ENCODE peak calls at places on chromosome 9, in seven cellular contexts. B is HCT116, K is H1, M is GM12878, Q is HepG2, R is K562, S is SK-N-SH. I is an unnamed sample.

GRCh38 chr9:91522496-91522895 is 98.9 kb upstream of the NFIL3 start:
- DNase-seq in B (no peak), K (no peak), M (no peak), Q (no peak), R (no peak), S (no peak), I (no peak)

GRCh38 chr9:4327504-4328191 is 27.8 kb upstream of the GLIS3 start:
- DNase-seq in B (no peak), K (no peak), M (no peak), Q (no peak), R (no peak), S (no peak), I (no peak)

GRCh38 chr9:136116360-136117098 is 2.1 kb downstream of the TMEM250 start:
- DNase-seq in B (no peak), K (no peak), M (no peak), Q (no peak), R (no peak), S (no peak), I (no peak)

GRCh38 chr9:109161471-109161870 is 5.6 kb downstream of the FRRS1L start:
- DNase-seq in B (no peak), K (no peak), M (no peak), Q (no peak), R (no peak), S (no peak), I (no peak)

GRCh38 chr9:79763861-79764260 is 192.1 kb downstream of the TLE4 start:
- DNase-seq in B (no peak), K (no peak), M (no peak), Q (no peak), R (no peak), S (no peak), I (no peak)

GRCh38 chr9:124079176-124079925 is 67.8 kb downstream of the LHX2 start:
- DNase-seq in B (no peak), K (peak), M (no peak), Q (peak), R (no peak), S (no peak), I (peak)

GRCh38 chr9:126650830-126651341 is 37.2 kb downstream of the LMX1B start:
- DNase-seq in B (no peak), K (no peak), M (no peak), Q (no peak), R (no peak), S (no peak), I (no peak)

GRCh38 chr9:99113418-99114048 is 8.6 kb downstream of the TGFBR1 start:
- DNase-seq in B (no peak), K (no peak), M (no peak), Q (no peak), R (no peak), S (no peak), I (no peak)

GRCh38 chr9:128690684-128691034 is 1.6 kb downstream of the SET start:
- DNase-seq in B (no peak), K (no peak), M (no peak), Q (no peak), R (no peak), S (no peak), I (no peak)

GRCh38 chr9:37429441-37430285 is 7.2 kb downstream of the GRHPR start:
- DNase-seq in B (no peak), K (no peak), M (no peak), Q (no peak), R (no peak), S (no peak), I (no peak)

GRCh38 chr9:137084526-137084925 is 2.3 kb upstream of the MAN1B1 start:
- DNase-seq in B (no peak), K (no peak), M (no peak), Q (no peak), R (no peak), S (no peak), I (no peak)

GRCh38 chr9:136431782-136432350 is 7.8 kb downstream of the INPP5E start:
- DNase-seq in B (no peak), K (no peak), M (no peak), Q (no peak), R (no peak), S (no peak), I (no peak)

GRCh38 chr9:21555911-21556310 is 73.8 kb upstream of the IFNE start:
- DNase-seq in B (no peak), K (no peak), M (no peak), Q (no peak), R (no peak), S (no peak), I (no peak)

GRCh38 chr9:118529210-118529609 is 825.0 kb downstream of the TLR4 start:
- DNase-seq in B (no peak), K (no peak), M (no peak), Q (no peak), R (no peak), S (no peak), I (no peak)

GRCh38 chr9:114938687-114939575 is 8.5 kb upstream of the TNFSF8 start:
- DNase-seq in B (no peak), K (no peak), M (no peak), Q (no peak), R (no peak), S (no peak), I (no peak)

GRCh38 chr9:137088121-137088520 is 1.3 kb downstream of the MAN1B1 start:
- DNase-seq in B (no peak), K (no peak), M (no peak), Q (no peak), R (no peak), S (no peak), I (no peak)

GRCh38 chr9:115213777-115214428 is 95.9 kb upstream of the TNC start:
- DNase-seq in B (no peak), K (no peak), M (no peak), Q (no peak), R (no peak), S (peak), I (peak)

GRCh38 chr9:76322810-76323209 is 71.4 kb downstream of the RFK start:
- DNase-seq in B (no peak), K (no peak), M (no peak), Q (no peak), R (no peak), S (no peak), I (no peak)

GRCh38 chr9:114046876-114047275 is 31.2 kb downstream of the AMBP start:
- DNase-seq in B (no peak), K (no peak), M (no peak), Q (no peak), R (no peak), S (no peak), I (no peak)

GRCh38 chr9:37026085-37026935 is 7.8 kb downstream of the PAX5 start:
- DNase-seq in B (no peak), K (no peak), M (no peak), Q (no peak), R (no peak), S (peak), I (peak)

GRCh38 chr9:136850866-136851775 is 1.0 kb upstream of the MAMDC4 start:
- DNase-seq in B (no peak), K (no peak), M (no peak), Q (no peak), R (no peak), S (no peak), I (no peak)

GRCh38 chr9:26669641-26670040 is 223.0 kb downstream of the CAAP1 start:
- DNase-seq in B (no peak), K (no peak), M (no peak), Q (no peak), R (no peak), S (no peak), I (no peak)

GRCh38 chr9:20462410-20462809 is 159.9 kb downstream of the MLLT3 start:
- DNase-seq in B (no peak), K (no peak), M (no peak), Q (no peak), R (no peak), S (no peak), I (no peak)

DNA sequence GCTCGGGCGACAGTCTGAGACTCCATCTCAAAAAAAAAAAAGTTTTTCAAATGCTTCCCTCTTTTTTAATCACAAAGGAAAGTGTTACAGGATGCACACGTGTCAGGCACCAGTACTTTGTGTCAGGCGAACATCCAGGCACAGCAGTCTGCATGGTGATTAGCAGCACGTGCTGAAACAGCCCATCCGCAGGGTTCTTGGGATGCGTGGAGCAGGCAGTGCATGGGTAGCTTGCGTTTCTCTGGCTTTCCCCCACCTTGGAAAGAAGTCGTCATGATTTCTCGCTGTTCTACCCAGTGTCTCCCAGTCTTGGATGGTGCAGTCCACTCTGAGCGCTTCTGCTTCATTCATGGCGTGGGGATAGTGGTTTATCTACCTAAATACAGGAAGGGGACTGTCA is 35.4 kb downstream of the GPR107 start:
- DNase-seq in B (no peak), K (no peak), M (no peak), Q (no peak), R (no peak), S (no peak), I (no peak)
- TF ChIP-seq JUND in B (no peak), K (no peak), M (no peak), Q (no peak), R (no peak), S (no peak), I (no peak)

GRCh38 chr9:121753802-121754654 is 102.6 kb downstream of the DAB2IP start:
- DNase-seq in B (no peak), K (no peak), M (no peak), Q (no peak), R (no peak), S (no peak), I (no peak)
- TF ChIP-seq JUND in B (no peak), K (no peak), M (no peak), Q (no peak), R (no peak), S (no peak), I (no peak)

GRCh38 chr9:111945216-111945615 is 48.6 kb downstream of the UGCG start:
- DNase-seq in B (no peak), K (no peak), M (peak), Q (no peak), R (no peak), S (no peak), I (no peak)
- TF ChIP-seq JUND in B (no peak), K (no peak), M (no peak), Q (no peak), R (no peak), S (no peak), I (no peak)

DNA sequence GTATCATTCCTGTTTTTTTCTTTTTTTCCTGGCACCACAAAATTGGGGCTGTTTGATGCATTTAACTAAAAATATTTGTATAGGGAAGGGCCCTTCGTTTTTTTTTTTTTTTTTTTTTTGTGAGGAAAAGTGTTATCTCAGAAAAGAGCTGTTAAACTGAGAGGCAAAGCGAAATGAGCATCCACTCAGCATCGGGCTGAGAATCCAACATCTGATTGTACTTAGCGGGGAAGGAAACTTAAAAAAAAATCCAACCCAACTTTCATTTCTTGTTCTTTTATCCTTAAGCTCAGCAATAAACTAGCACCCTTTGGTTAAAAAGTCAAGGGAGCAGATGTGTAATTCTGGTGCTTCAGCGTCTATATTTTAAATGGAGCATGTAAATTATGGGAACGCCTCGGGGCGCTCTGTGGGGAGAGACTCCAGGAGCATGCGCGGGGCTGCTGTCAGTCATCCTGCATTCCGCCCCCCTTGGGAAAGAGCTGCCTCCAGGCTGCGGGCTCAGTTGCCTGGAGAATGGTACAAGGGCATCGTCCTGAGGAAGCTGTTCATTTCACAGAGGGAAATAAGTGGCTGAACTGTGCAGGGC is 33.3 kb downstream of the DMRT2 start:
- DNase-seq in B (no peak), K (peak), M (no peak), Q (no peak), R (no peak), S (peak), I (peak)
- TF ChIP-seq JUND in B (no peak), K (no peak), M (no peak), Q (no peak), R (no peak), S (no peak), I (no peak)

DNA sequence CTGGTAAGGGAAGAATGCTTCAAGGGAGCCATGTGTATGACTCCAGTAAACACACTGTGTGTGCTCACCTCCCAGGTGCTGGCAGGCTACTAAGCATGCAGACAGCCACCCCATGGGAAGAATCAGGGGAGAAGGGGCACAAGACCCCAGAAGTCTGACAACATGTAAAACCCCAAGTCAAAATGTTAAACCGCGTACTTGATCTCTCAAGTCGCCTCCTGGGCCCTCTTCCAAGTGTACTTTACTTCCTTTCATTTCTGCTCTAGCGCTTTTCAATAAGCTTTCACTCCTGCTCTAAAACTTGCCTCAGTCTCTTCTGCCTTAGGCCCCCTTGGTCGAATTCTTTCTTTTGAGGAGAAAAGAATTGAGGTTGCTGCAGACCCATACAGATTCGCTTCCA is 31.3 kb downstream of the DAPK1 start:
- DNase-seq in B (no peak), K (no peak), M (no peak), Q (no peak), R (no peak), S (no peak), I (no peak)
- TF ChIP-seq JUND in B (no peak), K (no peak), M (no peak), Q (no peak), R (no peak), S (no peak), I (no peak)

GRCh38 chr9:35771943-35772342 is 17.9 kb upstream of the MSMP start:
- DNase-seq in B (no peak), K (no peak), M (no peak), Q (peak), R (no peak), S (no peak), I (no peak)
- TF ChIP-seq JUND in B (no peak), K (no peak), M (no peak), Q (no peak), R (no peak), S (no peak), I (no peak)

I was measured in T47D.